ENCODE peak calls at places on chromosomes 7 and 10, in six cellular contexts. F, I, M, N, W and B are unnamed samples.
A peak's percentile ranks its signal among the peaks of the same experiment; 100 is the strongest.

GRCh38 chr7:33287738-33288137 is 158.4 kb downstream of the BBS9 start:
- DNase-seq in F (no peak), I (no peak), M (no peak), N (no peak), W (no peak), B (no peak)

GRCh38 chr10:123257904-123258303 is 103.7 kb downstream of the BUB3 start:
- DNase-seq in F (no peak), I (no peak), M (no peak), N (no peak), W (no peak), B (no peak)

GRCh38 chr10:55747244-55747643 is 613.8 kb downstream of the ZWINT start:
- DNase-seq in F (no peak), I (no peak), M (no peak), N (no peak), W (no peak), B (no peak)

GRCh38 chr7:107563072-107563760 is 504 bp downstream of the COG5 start:
- DNase-seq in F (no peak), I (peak; percentile 8), M (peak; percentile 44), N (no peak), W (no peak), B (no peak)

GRCh38 chr7:34491899-34492298 is 166.1 kb upstream of the NPSR1 start:
- DNase-seq in F (no peak), I (no peak), M (no peak), N (no peak), W (no peak), B (no peak)

GRCh38 chr7:121204537-121204936 is 124.3 kb upstream of the WNT16 start:
- DNase-seq in F (no peak), I (peak; percentile 32), M (no peak), N (no peak), W (no peak), B (peak; percentile 14)

GRCh38 chr10:71927669-71928592 is 36.3 kb upstream of the CHST3 start:
- DNase-seq in F (no peak), I (peak; percentile 76), M (no peak), N (no peak), W (no peak), B (no peak)

GRCh38 chr7:157734926-157735640 is 398.3 kb downstream of the DNAJB6 start:
- DNase-seq in F (no peak), I (no peak), M (no peak), N (no peak), W (no peak), B (no peak)

GRCh38 chr10:77970869-77971803 is 44.6 kb upstream of the DLG5 start:
- DNase-seq in F (peak; percentile 82), I (peak; percentile 98), M (no peak), N (peak; percentile 64), W (peak; percentile 88), B (peak; percentile 52)
- H3K4me1 ChIP-seq in F (peaks cover 3% of the 10 kb centered on the region), I (peaks cover 3% of the 10 kb centered on the region), M (peaks cover 16% of the 10 kb centered on the region), N (peaks cover 6% of the 10 kb centered on the region), W (peaks cover 16% of the 10 kb centered on the region), B (peaks cover 17% of the 10 kb centered on the region)

DNA sequence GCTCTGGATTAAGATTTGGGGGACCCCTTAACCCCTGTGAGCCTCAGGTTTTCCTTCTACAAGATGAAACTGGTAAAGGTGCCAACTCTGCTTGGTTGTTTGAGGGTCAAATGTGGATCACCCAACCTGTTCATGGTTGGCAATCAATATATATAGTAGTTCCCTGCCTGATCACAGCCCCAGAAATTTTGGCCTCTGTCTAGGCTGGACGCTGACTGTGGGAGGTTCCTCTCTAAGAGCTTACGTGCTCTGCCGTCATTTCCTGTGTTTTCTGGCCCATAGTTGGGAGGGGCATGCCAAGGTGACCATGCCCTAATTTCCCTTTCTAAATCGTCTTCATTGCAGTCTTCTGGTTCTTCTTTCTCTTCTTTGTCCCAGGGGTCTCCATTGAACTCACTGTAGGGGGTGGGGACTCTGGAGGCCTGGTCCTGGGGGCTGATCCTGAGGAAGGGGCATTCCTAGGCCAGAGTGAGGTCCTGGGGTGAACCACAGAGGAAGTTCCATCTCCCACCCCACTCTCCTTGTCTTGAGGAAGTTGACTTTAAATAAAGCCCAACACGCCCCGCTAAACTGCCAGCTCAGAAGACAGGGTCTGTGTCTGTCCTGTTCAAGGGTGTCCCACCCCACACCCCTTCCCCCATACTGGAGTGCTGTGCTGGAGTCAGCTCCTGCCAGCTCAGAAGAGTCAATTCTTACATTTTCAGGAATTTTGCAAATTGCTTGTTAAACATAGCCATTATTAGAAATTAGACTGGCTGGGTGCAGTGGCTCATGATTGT is 98.9 kb upstream of the SDK1 start:
- DNase-seq in F (no peak), I (no peak), M (no peak), N (no peak), W (no peak), B (no peak)
- H3K4me3 ChIP-seq in F (no peak overlapping the region), I (no peak overlapping the region), M (no peak overlapping the region), N (no peak overlapping the region), W (no peak overlapping the region), B (no peak overlapping the region)

GRCh38 chr7:50393547-50394252 is 56.5 kb downstream of the FIGNL1 start:
- DNase-seq in F (no peak), I (no peak), M (no peak), N (no peak), W (no peak), B (no peak)
- H3K4me1 ChIP-seq in F (no peaks in the 10 kb centered on the region), I (no peaks in the 10 kb centered on the region), M (no peaks in the 10 kb centered on the region), N (no peaks in the 10 kb centered on the region), W (peaks cover 3% of the 10 kb centered on the region), B (no peaks in the 10 kb centered on the region)

DNA sequence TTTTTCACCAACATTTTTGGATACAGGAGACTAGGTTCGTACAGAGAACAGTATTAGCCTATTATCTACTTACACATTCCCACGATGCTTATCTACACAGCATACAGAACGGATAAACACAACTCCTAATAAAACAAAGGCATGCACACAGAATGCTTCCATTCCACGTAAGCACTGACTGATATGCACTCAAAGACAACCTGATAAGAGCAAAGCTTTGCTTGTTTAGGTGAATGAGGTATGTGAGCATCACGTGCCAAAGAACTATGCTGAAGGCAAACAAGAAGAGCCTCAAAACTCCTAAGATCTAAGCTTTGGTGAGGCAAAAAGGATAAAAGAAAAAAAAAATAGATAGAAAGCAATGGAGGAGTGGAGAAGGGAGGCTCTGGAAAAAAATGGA is 413.5 kb upstream of the LRRN3 start:
- DNase-seq in F (no peak), I (peak; percentile 66), M (no peak), N (no peak), W (peak; percentile 6), B (no peak)
- H3K4me3 ChIP-seq in F (no peak overlapping the region), I (no peak overlapping the region), M (no peak overlapping the region), N (no peak overlapping the region), W (no peak overlapping the region), B (no peak overlapping the region)

GRCh38 chr7:27947581-27948278 is 207.8 kb downstream of the TAX1BP1 start:
- DNase-seq in F (no peak), I (peak; percentile 46), M (no peak), N (no peak), W (no peak), B (no peak)

GRCh38 chr7:27944626-27945025 is 204.7 kb downstream of the TAX1BP1 start:
- DNase-seq in F (no peak), I (no peak), M (no peak), N (no peak), W (no peak), B (no peak)

GRCh38 chr7:27948856-27949255 is 208.9 kb downstream of the TAX1BP1 start:
- DNase-seq in F (no peak), I (no peak), M (no peak), N (no peak), W (no peak), B (no peak)

GRCh38 chr7:27945356-27945755 is 205.4 kb downstream of the TAX1BP1 start:
- DNase-seq in F (no peak), I (no peak), M (no peak), N (no peak), W (no peak), B (no peak)

DNA sequence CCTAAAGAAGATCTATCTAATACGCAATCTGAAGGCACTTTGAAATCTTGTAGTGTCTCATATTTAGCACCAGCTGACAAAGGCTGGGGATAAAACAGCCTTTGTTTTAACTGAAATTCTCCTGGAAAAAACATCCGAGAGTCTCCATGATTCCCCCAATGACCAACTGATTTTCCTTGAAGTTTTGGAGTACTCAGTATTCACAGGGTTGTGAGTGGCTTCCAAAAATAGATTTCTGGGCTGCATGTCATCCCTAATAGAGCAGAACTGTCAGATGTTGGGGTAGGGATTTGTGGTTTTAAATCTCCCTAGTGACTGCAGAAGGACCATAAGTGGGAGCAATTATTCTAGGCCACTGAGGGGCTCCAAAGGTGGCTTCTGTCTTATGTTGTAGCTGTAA is 206.4 kb downstream of the TAX1BP1 start:
- DNase-seq in F (no peak), I (no peak), M (no peak), N (no peak), W (peak; percentile 42), B (no peak)
- H3K4me1 ChIP-seq in F (no peaks in the 10 kb centered on the region), I (no peaks in the 10 kb centered on the region), M (no peaks in the 10 kb centered on the region), N (peaks cover 5% of the 10 kb centered on the region), W (peaks cover 22% of the 10 kb centered on the region), B (peaks cover 74% of the 10 kb centered on the region)